ENCODE peak calls at places on chromosomes 5 and 9, in nine cellular contexts. H is cardiac muscle cell, E is PC-9, P is transverse colon, R is right cardiac atrium, N is GM23248, Y is upper lobe of right lung, Z is IMR-90, C is heart right ventricle. M is an unnamed sample.
A peak's percentile ranks its signal among the peaks of the same experiment; 100 is the strongest.

GRCh38 chr5:168346417-168346816 is 55.0 kb downstream of the WWC1 start:
- DNase-seq in E (peak; percentile 96), R (no peak), H (no peak), Y (no peak), N (no peak), P (peak; percentile 33), Z (no peak), C (no peak), M (peak; percentile 79)

GRCh38 chr5:40043916-40044315 is 619.1 kb upstream of the DAB2 start:
- DNase-seq in N (no peak), Y (no peak), H (no peak), R (no peak), P (peak; percentile 58), E (no peak), Z (no peak), C (no peak), M (no peak)

GRCh38 chr5:23494558-23494957 is 12.9 kb upstream of the PRDM9 start:
- DNase-seq in E (no peak), Y (no peak), H (no peak), C (no peak), Z (no peak), N (no peak), R (no peak), P (no peak), M (no peak)

GRCh38 chr5:42366051-42366450 is 57.2 kb upstream of the GHR start:
- DNase-seq in H (no peak), Y (no peak), N (no peak), C (no peak), R (no peak), E (no peak), Z (no peak), P (no peak), M (no peak)

GRCh38 chr5:132591140-132591539 is 34.4 kb downstream of the RAD50 start:
- DNase-seq in Y (no peak), R (no peak), Z (peak; percentile 38), N (peak; percentile 19), H (peak; percentile 21), P (no peak), E (no peak), C (no peak), M (no peak)

GRCh38 chr5:1155191-1156032 is 43.5 kb upstream of the SLC12A7 start:
- DNase-seq in Y (no peak), P (no peak), N (no peak), E (no peak), C (peak; percentile 24), Z (no peak), H (no peak), R (peak; percentile 45), M (no peak)

GRCh38 chr5:41542183-41542582 is 31.8 kb upstream of the PLCXD3 start:
- DNase-seq in P (no peak), N (no peak), Z (no peak), E (no peak), R (peak; percentile 50), C (peak; percentile 9), Y (no peak), H (peak; percentile 33), M (no peak)

GRCh38 chr9:22117511-22118388 is 108.6 kb upstream of the CDKN2B start:
- DNase-seq in Y (no peak), P (peak; percentile 64), R (no peak), H (peak; percentile 44), Z (peak; percentile 83), C (no peak), E (no peak), N (peak; percentile 82), M (no peak)

GRCh38 chr5:174338204-174339010 is 292.9 kb downstream of the NSG2 start:
- DNase-seq in Z (no peak), H (peak; percentile 29), R (peak; percentile 73), N (peak; percentile 25), Y (no peak), P (no peak), C (no peak), E (no peak), M (peak; percentile 26)

GRCh38 chr5:144582046-144582445 is 411.4 kb downstream of the KCTD16 start:
- DNase-seq in R (no peak), H (no peak), P (no peak), Z (no peak), C (no peak), E (no peak), N (no peak), Y (no peak), M (no peak)

GRCh38 chr5:137619191-137619870 is 116.6 kb downstream of the KLHL3 start:
- DNase-seq in Z (peak; percentile 81), E (peak; percentile 87), R (peak; percentile 92), C (peak; percentile 76), Y (no peak), H (peak; percentile 94), N (peak; percentile 95), P (no peak), M (no peak)

GRCh38 chr5:28254846-28255245 is 1216.5 kb upstream of the CDH9 start:
- DNase-seq in Y (no peak), P (no peak), N (no peak), R (no peak), E (no peak), C (no peak), Z (no peak), H (no peak), M (no peak)

GRCh38 chr9:124723352-124723751 is 47.8 kb downstream of the NR6A1 start:
- DNase-seq in N (no peak), H (no peak), Y (no peak), P (no peak), C (no peak), R (no peak), Z (no peak), E (no peak), M (no peak)

GRCh38 chr9:117564839-117565238 is 139.4 kb upstream of the TLR4 start:
- DNase-seq in Z (no peak), R (no peak), E (no peak), P (no peak), H (no peak), C (no peak), N (no peak), Y (no peak), M (no peak)

GRCh38 chr5:175654807-175655206 is 3.1 kb upstream of the HRH2 start:
- DNase-seq in Z (no peak), C (no peak), H (no peak), P (no peak), N (no peak), Y (no peak), R (no peak), E (peak; percentile 52), M (no peak)
- H3K27me3 ChIP-seq in Z (peaks cover 7% of the 10 kb centered on the region), C (no peaks in the 10 kb centered on the region), H (no peaks in the 10 kb centered on the region), P (peaks cover 36% of the 10 kb centered on the region), N (peaks cover 5% of the 10 kb centered on the region), Y (peaks cover 59% of the 10 kb centered on the region), R (no peaks in the 10 kb centered on the region), E (peaks cover 80% of the 10 kb centered on the region), M (no peaks in the 10 kb centered on the region)

GRCh38 chr9:136095028-136095494 is at the start of gene NACC2:
- DNase-seq in R (peak; percentile 92), N (peak; percentile 84), Y (peak; percentile 90), H (peak; percentile 65), E (no peak), C (peak; percentile 82), Z (peak; percentile 52), P (peak; percentile 81), M (peak; percentile 64)

GRCh38 chr9:136093995-136094881 is 851 bp downstream of the NACC2 start:
- DNase-seq in Z (peak; percentile 31), E (no peak), C (peak; percentile 83), P (peak; percentile 74), Y (peak; percentile 92), R (peak; percentile 92), N (peak; percentile 83), H (peak; percentile 72), M (peak; percentile 81)

GRCh38 chr9:136092741-136093140 is 2.3 kb downstream of the NACC2 start:
- DNase-seq in C (peak; percentile 14), H (no peak), E (no peak), P (no peak), Z (no peak), R (peak; percentile 34), Y (no peak), N (no peak), M (no peak)

GRCh38 chr9:136092353-136092650 is 2.8 kb downstream of the NACC2 start:
- DNase-seq in N (no peak), Z (no peak), H (no peak), Y (no peak), E (no peak), P (no peak), R (peak; percentile 57), C (no peak), M (no peak)

GRCh38 chr9:136093331-136093986 is 1.6 kb downstream of the NACC2 start:
- DNase-seq in Y (no peak), H (no peak), P (no peak), E (no peak), Z (no peak), N (peak; percentile 66), C (peak; percentile 62), R (peak; percentile 83), M (no peak)
- H3K4me1 ChIP-seq in Y (peaks cover 60% of the 10 kb centered on the region), H (peaks cover 5% of the 10 kb centered on the region), P (peaks cover 35% of the 10 kb centered on the region), E (peaks cover 22% of the 10 kb centered on the region), Z (peaks cover 23% of the 10 kb centered on the region), N (peaks cover 15% of the 10 kb centered on the region), C (peaks cover 67% of the 10 kb centered on the region), R (peaks cover 5% of the 10 kb centered on the region), M (peaks cover 14% of the 10 kb centered on the region)

DNA sequence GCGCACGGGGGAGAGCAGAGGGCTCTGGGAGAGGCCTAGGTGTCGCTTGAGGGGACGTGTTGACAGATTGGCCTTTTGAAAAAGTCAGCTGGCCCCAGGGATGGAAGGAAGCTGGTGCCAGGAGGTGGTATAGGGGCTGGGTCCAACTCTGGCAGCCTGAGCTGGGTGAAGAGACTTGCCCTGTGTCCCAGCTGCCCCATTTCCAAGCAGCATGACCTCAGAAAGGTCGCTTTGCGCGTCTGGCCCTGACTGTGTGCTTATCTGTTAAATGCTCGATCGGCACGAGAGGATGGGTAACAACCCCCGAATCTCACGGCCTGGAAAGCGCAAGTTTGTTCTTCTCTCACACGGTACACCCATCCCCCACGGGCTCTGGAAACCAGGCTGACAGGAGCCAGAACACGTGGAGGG is 31.2 kb upstream of the LAMC3 start:
- DNase-seq in E (no peak), Z (no peak), R (peak; percentile 63), N (no peak), H (no peak), C (peak; percentile 54), P (no peak), Y (no peak), M (no peak)
- H3K27me3 ChIP-seq in E (peaks cover 43% of the 10 kb centered on the region), Z (peaks cover 54% of the 10 kb centered on the region), R (no peaks in the 10 kb centered on the region), N (peaks cover 20% of the 10 kb centered on the region), H (no peaks in the 10 kb centered on the region), C (peaks cover 14% of the 10 kb centered on the region), P (peaks cover 19% of the 10 kb centered on the region), Y (peaks cover 32% of the 10 kb centered on the region), M (peaks cover 1% of the 10 kb centered on the region)

GRCh38 chr9:18365651-18366050 is 108.3 kb upstream of the ADAMTSL1 start:
- DNase-seq in R (no peak), Y (no peak), E (no peak), P (no peak), Z (no peak), C (no peak), H (no peak), N (no peak), M (no peak)
- H3K4me1 ChIP-seq in R (no peaks in the 10 kb centered on the region), Y (no peaks in the 10 kb centered on the region), E (no peaks in the 10 kb centered on the region), P (peaks cover 3% of the 10 kb centered on the region), Z (peaks cover 7% of the 10 kb centered on the region), C (peaks cover 26% of the 10 kb centered on the region), H (peaks cover 26% of the 10 kb centered on the region), N (peaks cover 31% of the 10 kb centered on the region), M (no peaks in the 10 kb centered on the region)

M was measured in Caco-2.